ENCODE peak calls at places on chromosomes 5 and 9, in five cellular contexts. One of them, this sample, is unnamed.

GRCh38 chr5:160293386-160293785 is 19.0 kb downstream of the CCNJL start:
- DNase-seq in iPS-NIHi11: no peak
- DNase-seq in activated CD8-positive, alpha-beta memory T cell treated with anti-CD3 and anti-CD28 coated beads, Interleukin-2, amount 50 U/mL, for 48 hours: no peak
- DNase-seq in GM20000: no peak
- DNase-seq in GM03348: no peak
- DNase-seq in this sample: no peak

GRCh38 chr9:109968702-109969450 is 188.9 kb downstream of the PALM2AKAP2 start:
- DNase-seq in iPS-NIHi11: peak
- DNase-seq in activated CD8-positive, alpha-beta memory T cell treated with anti-CD3 and anti-CD28 coated beads, Interleukin-2, amount 50 U/mL, for 48 hours: no peak
- DNase-seq in GM20000: no peak
- DNase-seq in GM03348: no peak
- DNase-seq in this sample: peak

GRCh38 chr5:82538339-82539034 is 260.3 kb upstream of the RPS23 start:
- DNase-seq in iPS-NIHi11: no peak
- DNase-seq in activated CD8-positive, alpha-beta memory T cell treated with anti-CD3 and anti-CD28 coated beads, Interleukin-2, amount 50 U/mL, for 48 hours: no peak
- DNase-seq in GM20000: no peak
- DNase-seq in GM03348: peak
- DNase-seq in this sample: peak

GRCh38 chr5:21154526-21154925 is 1166.5 kb upstream of the CDH18 start:
- DNase-seq in iPS-NIHi11: no peak
- DNase-seq in activated CD8-positive, alpha-beta memory T cell treated with anti-CD3 and anti-CD28 coated beads, Interleukin-2, amount 50 U/mL, for 48 hours: no peak
- DNase-seq in GM20000: no peak
- DNase-seq in GM03348: no peak
- DNase-seq in this sample: peak

GRCh38 chr9:34777667-34778066 is 67.7 kb upstream of the CCL21 start:
- DNase-seq in iPS-NIHi11: no peak
- DNase-seq in activated CD8-positive, alpha-beta memory T cell treated with anti-CD3 and anti-CD28 coated beads, Interleukin-2, amount 50 U/mL, for 48 hours: no peak
- DNase-seq in GM20000: no peak
- DNase-seq in GM03348: no peak
- DNase-seq in this sample: no peak

GRCh38 chr5:83503662-83504061 is 32.1 kb downstream of the VCAN start:
- DNase-seq in iPS-NIHi11: no peak
- DNase-seq in activated CD8-positive, alpha-beta memory T cell treated with anti-CD3 and anti-CD28 coated beads, Interleukin-2, amount 50 U/mL, for 48 hours: no peak
- DNase-seq in GM20000: no peak
- DNase-seq in GM03348: peak
- DNase-seq in this sample: no peak

GRCh38 chr9:82091100-82091499 is 102.5 kb downstream of the SPATA31D1 start:
- DNase-seq in iPS-NIHi11: no peak
- DNase-seq in activated CD8-positive, alpha-beta memory T cell treated with anti-CD3 and anti-CD28 coated beads, Interleukin-2, amount 50 U/mL, for 48 hours: no peak
- DNase-seq in GM20000: no peak
- DNase-seq in GM03348: no peak
- DNase-seq in this sample: no peak

GRCh38 chr5:134026521-134027202 is 21.9 kb upstream of the VDAC1 start:
- DNase-seq in iPS-NIHi11: peak
- DNase-seq in activated CD8-positive, alpha-beta memory T cell treated with anti-CD3 and anti-CD28 coated beads, Interleukin-2, amount 50 U/mL, for 48 hours: peak
- DNase-seq in GM20000: peak
- DNase-seq in GM03348: peak
- DNase-seq in this sample: peak

GRCh38 chr5:140324834-140325195 is 21.6 kb downstream of the HBEGF start:
- DNase-seq in iPS-NIHi11: no peak
- DNase-seq in activated CD8-positive, alpha-beta memory T cell treated with anti-CD3 and anti-CD28 coated beads, Interleukin-2, amount 50 U/mL, for 48 hours: no peak
- DNase-seq in GM20000: no peak
- DNase-seq in GM03348: peak
- DNase-seq in this sample: no peak

GRCh38 chr9:97703437-97704326 is 6.5 kb upstream of the XPA start:
- DNase-seq in iPS-NIHi11: no peak
- DNase-seq in activated CD8-positive, alpha-beta memory T cell treated with anti-CD3 and anti-CD28 coated beads, Interleukin-2, amount 50 U/mL, for 48 hours: no peak
- DNase-seq in GM20000: no peak
- DNase-seq in GM03348: peak
- DNase-seq in this sample: peak

GRCh38 chr9:117687532-117687931 is 16.7 kb upstream of the TLR4 start:
- DNase-seq in iPS-NIHi11: no peak
- DNase-seq in activated CD8-positive, alpha-beta memory T cell treated with anti-CD3 and anti-CD28 coated beads, Interleukin-2, amount 50 U/mL, for 48 hours: no peak
- DNase-seq in GM20000: no peak
- DNase-seq in GM03348: no peak
- DNase-seq in this sample: no peak

GRCh38 chr5:123754167-123754840 is 242.3 kb downstream of the CSNK1G3 start:
- DNase-seq in iPS-NIHi11: no peak
- DNase-seq in activated CD8-positive, alpha-beta memory T cell treated with anti-CD3 and anti-CD28 coated beads, Interleukin-2, amount 50 U/mL, for 48 hours: no peak
- DNase-seq in GM20000: no peak
- DNase-seq in GM03348: no peak
- DNase-seq in this sample: no peak

GRCh38 chr5:176570044-176570443 is 20.9 kb downstream of the CDHR2 start:
- DNase-seq in iPS-NIHi11: no peak
- DNase-seq in activated CD8-positive, alpha-beta memory T cell treated with anti-CD3 and anti-CD28 coated beads, Interleukin-2, amount 50 U/mL, for 48 hours: no peak
- DNase-seq in GM20000: no peak
- DNase-seq in GM03348: peak
- DNase-seq in this sample: no peak

GRCh38 chr5:74576941-74577456 is 63.5 kb downstream of the ENC1 start:
- DNase-seq in iPS-NIHi11: no peak
- DNase-seq in activated CD8-positive, alpha-beta memory T cell treated with anti-CD3 and anti-CD28 coated beads, Interleukin-2, amount 50 U/mL, for 48 hours: no peak
- DNase-seq in GM20000: peak
- DNase-seq in GM03348: peak
- DNase-seq in this sample: peak

GRCh38 chr5:128538249-128539037 is 398 bp upstream of the FBN2 start:
- DNase-seq in iPS-NIHi11: peak
- DNase-seq in activated CD8-positive, alpha-beta memory T cell treated with anti-CD3 and anti-CD28 coated beads, Interleukin-2, amount 50 U/mL, for 48 hours: no peak
- DNase-seq in GM20000: no peak
- DNase-seq in GM03348: peak
- DNase-seq in this sample: peak

GRCh38 chr9:34988218-34989055 is 1.1 kb upstream of the DNAJB5 start:
- DNase-seq in iPS-NIHi11: no peak
- DNase-seq in activated CD8-positive, alpha-beta memory T cell treated with anti-CD3 and anti-CD28 coated beads, Interleukin-2, amount 50 U/mL, for 48 hours: peak
- DNase-seq in GM20000: no peak
- DNase-seq in GM03348: peak
- DNase-seq in this sample: no peak

GRCh38 chr5:115418788-115419187 is 122.3 kb upstream of the CCDC112 start:
- DNase-seq in iPS-NIHi11: no peak
- DNase-seq in activated CD8-positive, alpha-beta memory T cell treated with anti-CD3 and anti-CD28 coated beads, Interleukin-2, amount 50 U/mL, for 48 hours: no peak
- DNase-seq in GM20000: no peak
- DNase-seq in GM03348: no peak
- DNase-seq in this sample: peak

GRCh38 chr9:137318565-137318964 is 16.5 kb upstream of the NRARP start:
- DNase-seq in iPS-NIHi11: peak
- DNase-seq in activated CD8-positive, alpha-beta memory T cell treated with anti-CD3 and anti-CD28 coated beads, Interleukin-2, amount 50 U/mL, for 48 hours: no peak
- DNase-seq in GM20000: peak
- DNase-seq in GM03348: no peak
- DNase-seq in this sample: no peak

GRCh38 chr5:131384616-131385214 is 120.9 kb downstream of the CDC42SE2 start:
- DNase-seq in iPS-NIHi11: no peak
- DNase-seq in activated CD8-positive, alpha-beta memory T cell treated with anti-CD3 and anti-CD28 coated beads, Interleukin-2, amount 50 U/mL, for 48 hours: no peak
- DNase-seq in GM20000: no peak
- DNase-seq in GM03348: no peak
- DNase-seq in this sample: no peak

GRCh38 chr5:135019314-135019713 is 14.7 kb downstream of the PITX1 start:
- DNase-seq in iPS-NIHi11: no peak
- DNase-seq in activated CD8-positive, alpha-beta memory T cell treated with anti-CD3 and anti-CD28 coated beads, Interleukin-2, amount 50 U/mL, for 48 hours: no peak
- DNase-seq in GM20000: no peak
- DNase-seq in GM03348: no peak
- DNase-seq in this sample: no peak

GRCh38 chr9:78904686-78905085 is 607.8 kb downstream of the PSAT1 start:
- DNase-seq in iPS-NIHi11: no peak
- DNase-seq in activated CD8-positive, alpha-beta memory T cell treated with anti-CD3 and anti-CD28 coated beads, Interleukin-2, amount 50 U/mL, for 48 hours: no peak
- DNase-seq in GM20000: no peak
- DNase-seq in GM03348: no peak
- DNase-seq in this sample: no peak

GRCh38 chr5:140362875-140363630 is 3.1 kb downstream of the SLC4A9 start:
- DNase-seq in iPS-NIHi11: peak
- DNase-seq in activated CD8-positive, alpha-beta memory T cell treated with anti-CD3 and anti-CD28 coated beads, Interleukin-2, amount 50 U/mL, for 48 hours: peak
- DNase-seq in GM20000: peak
- DNase-seq in GM03348: peak
- DNase-seq in this sample: peak

GRCh38 chr9:126144617-126145456 is 181.8 kb upstream of the MVB12B start:
- DNase-seq in iPS-NIHi11: no peak
- DNase-seq in activated CD8-positive, alpha-beta memory T cell treated with anti-CD3 and anti-CD28 coated beads, Interleukin-2, amount 50 U/mL, for 48 hours: peak
- DNase-seq in GM20000: no peak
- DNase-seq in GM03348: peak
- DNase-seq in this sample: no peak

GRCh38 chr9:72888032-72888431 is 64.8 kb downstream of the ALDH1A1 start:
- DNase-seq in iPS-NIHi11: no peak
- DNase-seq in activated CD8-positive, alpha-beta memory T cell treated with anti-CD3 and anti-CD28 coated beads, Interleukin-2, amount 50 U/mL, for 48 hours: no peak
- DNase-seq in GM20000: no peak
- DNase-seq in GM03348: no peak
- DNase-seq in this sample: no peak

GRCh38 chr5:159581502-159582249 is 251.4 kb upstream of the IL12B start:
- DNase-seq in iPS-NIHi11: peak
- DNase-seq in activated CD8-positive, alpha-beta memory T cell treated with anti-CD3 and anti-CD28 coated beads, Interleukin-2, amount 50 U/mL, for 48 hours: no peak
- DNase-seq in GM20000: no peak
- DNase-seq in GM03348: peak
- DNase-seq in this sample: no peak

GRCh38 chr9:104907278-104907951 is 20.5 kb downstream of the ABCA1 start:
- DNase-seq in iPS-NIHi11: no peak
- DNase-seq in activated CD8-positive, alpha-beta memory T cell treated with anti-CD3 and anti-CD28 coated beads, Interleukin-2, amount 50 U/mL, for 48 hours: no peak
- DNase-seq in GM20000: no peak
- DNase-seq in GM03348: peak
- DNase-seq in this sample: peak

GRCh38 chr5:145903862-145904261 is 31.0 kb upstream of the GRXCR2 start:
- DNase-seq in iPS-NIHi11: no peak
- DNase-seq in activated CD8-positive, alpha-beta memory T cell treated with anti-CD3 and anti-CD28 coated beads, Interleukin-2, amount 50 U/mL, for 48 hours: no peak
- DNase-seq in GM20000: no peak
- DNase-seq in GM03348: no peak
- DNase-seq in this sample: no peak

GRCh38 chr5:56208681-56209080 is 24.4 kb downstream of the ANKRD55 start:
- DNase-seq in iPS-NIHi11: no peak
- DNase-seq in activated CD8-positive, alpha-beta memory T cell treated with anti-CD3 and anti-CD28 coated beads, Interleukin-2, amount 50 U/mL, for 48 hours: no peak
- DNase-seq in GM20000: no peak
- DNase-seq in GM03348: no peak
- DNase-seq in this sample: no peak

GRCh38 chr5:142287096-142287972 is 37.5 kb downstream of the SPRY4 start:
- DNase-seq in iPS-NIHi11: no peak
- DNase-seq in activated CD8-positive, alpha-beta memory T cell treated with anti-CD3 and anti-CD28 coated beads, Interleukin-2, amount 50 U/mL, for 48 hours: no peak
- DNase-seq in GM20000: no peak
- DNase-seq in GM03348: no peak
- DNase-seq in this sample: peak

GRCh38 chr5:95962475-95962773 is 773 bp upstream of the ELL2 start:
- DNase-seq in iPS-NIHi11: no peak
- DNase-seq in activated CD8-positive, alpha-beta memory T cell treated with anti-CD3 and anti-CD28 coated beads, Interleukin-2, amount 50 U/mL, for 48 hours: no peak
- DNase-seq in GM20000: no peak
- DNase-seq in GM03348: no peak
- DNase-seq in this sample: no peak

GRCh38 chr9:16414451-16414850 is 456.0 kb downstream of the BNC2 start:
- DNase-seq in iPS-NIHi11: no peak
- DNase-seq in activated CD8-positive, alpha-beta memory T cell treated with anti-CD3 and anti-CD28 coated beads, Interleukin-2, amount 50 U/mL, for 48 hours: no peak
- DNase-seq in GM20000: no peak
- DNase-seq in GM03348: no peak
- DNase-seq in this sample: no peak

GRCh38 chr5:94928891-94929290 is 310.4 kb downstream of the SLF1 start:
- DNase-seq in iPS-NIHi11: no peak
- DNase-seq in activated CD8-positive, alpha-beta memory T cell treated with anti-CD3 and anti-CD28 coated beads, Interleukin-2, amount 50 U/mL, for 48 hours: no peak
- DNase-seq in GM20000: no peak
- DNase-seq in GM03348: no peak
- DNase-seq in this sample: no peak

This sample was measured in endothelial cell of umbilical vein.